ENCODE peak calls at places on chromosomes 13 and 19, in eight cellular contexts. One of them, this sample, is unnamed.

GRCh38 chr19:48596679-48597465 is 9.7 kb upstream of the SPACA4 start:
- DNase-seq in Jurkat, Clone E6-1: no peak
- DNase-seq in effector CD4-positive, alpha-beta T cell: peak
- DNase-seq in stimulated activated naive CD8-positive, alpha-beta T cell treated with anti-CD3 and anti-CD28 coated beads, Interleukin-15, Interleukin-2, amounts not matched to agents 100 U/mL and 50 U/mL, for 24 hours: peak
- DNase-seq in cardiac fibroblast: no peak
- DNase-seq in iPS DF 6.9: no peak
- DNase-seq in pulmonary artery endothelial cell: no peak
- DNase-seq in mucosa of gallbladder: no peak
- DNase-seq in this sample: no peak

GRCh38 chr13:99577934-99578917 is 77.0 kb downstream of the TM9SF2 start:
- DNase-seq in Jurkat, Clone E6-1: no peak
- DNase-seq in effector CD4-positive, alpha-beta T cell: no peak
- DNase-seq in stimulated activated naive CD8-positive, alpha-beta T cell treated with anti-CD3 and anti-CD28 coated beads, Interleukin-15, Interleukin-2, amounts not matched to agents 100 U/mL and 50 U/mL, for 24 hours: no peak
- DNase-seq in cardiac fibroblast: peak
- DNase-seq in iPS DF 6.9: no peak
- DNase-seq in pulmonary artery endothelial cell: no peak
- DNase-seq in mucosa of gallbladder: no peak
- DNase-seq in this sample: no peak

GRCh38 chr13:95553614-95554385 is 1.3 kb downstream of the CLDN10 start:
- DNase-seq in Jurkat, Clone E6-1: no peak
- DNase-seq in effector CD4-positive, alpha-beta T cell: no peak
- DNase-seq in stimulated activated naive CD8-positive, alpha-beta T cell treated with anti-CD3 and anti-CD28 coated beads, Interleukin-15, Interleukin-2, amounts not matched to agents 100 U/mL and 50 U/mL, for 24 hours: no peak
- DNase-seq in cardiac fibroblast: no peak
- DNase-seq in iPS DF 6.9: no peak
- DNase-seq in pulmonary artery endothelial cell: no peak
- DNase-seq in mucosa of gallbladder: no peak
- DNase-seq in this sample: no peak

GRCh38 chr19:48899781-48900476 is at the start of gene NUCB1:
- DNase-seq in Jurkat, Clone E6-1: peak
- DNase-seq in effector CD4-positive, alpha-beta T cell: peak
- DNase-seq in stimulated activated naive CD8-positive, alpha-beta T cell treated with anti-CD3 and anti-CD28 coated beads, Interleukin-15, Interleukin-2, amounts not matched to agents 100 U/mL and 50 U/mL, for 24 hours: peak
- DNase-seq in cardiac fibroblast: peak
- DNase-seq in iPS DF 6.9: peak
- DNase-seq in pulmonary artery endothelial cell: peak
- DNase-seq in mucosa of gallbladder: peak
- DNase-seq in this sample: peak

GRCh38 chr19:12015753-12016116 is 19.7 kb downstream of the ZNF433 start:
- DNase-seq in Jurkat, Clone E6-1: no peak
- DNase-seq in effector CD4-positive, alpha-beta T cell: no peak
- DNase-seq in stimulated activated naive CD8-positive, alpha-beta T cell treated with anti-CD3 and anti-CD28 coated beads, Interleukin-15, Interleukin-2, amounts not matched to agents 100 U/mL and 50 U/mL, for 24 hours: no peak
- DNase-seq in cardiac fibroblast: peak
- DNase-seq in iPS DF 6.9: no peak
- DNase-seq in pulmonary artery endothelial cell: no peak
- DNase-seq in mucosa of gallbladder: no peak
- DNase-seq in this sample: no peak

GRCh38 chr13:106796280-106797047 is 228.5 kb upstream of the ARGLU1 start:
- DNase-seq in Jurkat, Clone E6-1: no peak
- DNase-seq in effector CD4-positive, alpha-beta T cell: no peak
- DNase-seq in stimulated activated naive CD8-positive, alpha-beta T cell treated with anti-CD3 and anti-CD28 coated beads, Interleukin-15, Interleukin-2, amounts not matched to agents 100 U/mL and 50 U/mL, for 24 hours: no peak
- DNase-seq in cardiac fibroblast: no peak
- DNase-seq in iPS DF 6.9: peak
- DNase-seq in pulmonary artery endothelial cell: no peak
- DNase-seq in mucosa of gallbladder: no peak
- DNase-seq in this sample: no peak

GRCh38 chr13:47990920-47991466 is 10.1 kb downstream of the SUCLA2 start:
- DNase-seq in Jurkat, Clone E6-1: no peak
- DNase-seq in effector CD4-positive, alpha-beta T cell: no peak
- DNase-seq in stimulated activated naive CD8-positive, alpha-beta T cell treated with anti-CD3 and anti-CD28 coated beads, Interleukin-15, Interleukin-2, amounts not matched to agents 100 U/mL and 50 U/mL, for 24 hours: no peak
- DNase-seq in cardiac fibroblast: no peak
- DNase-seq in iPS DF 6.9: no peak
- DNase-seq in pulmonary artery endothelial cell: no peak
- DNase-seq in mucosa of gallbladder: no peak
- DNase-seq in this sample: no peak

GRCh38 chr13:89199138-89199537 is 1528.0 kb downstream of the SLITRK5 start:
- DNase-seq in Jurkat, Clone E6-1: no peak
- DNase-seq in effector CD4-positive, alpha-beta T cell: no peak
- DNase-seq in stimulated activated naive CD8-positive, alpha-beta T cell treated with anti-CD3 and anti-CD28 coated beads, Interleukin-15, Interleukin-2, amounts not matched to agents 100 U/mL and 50 U/mL, for 24 hours: no peak
- DNase-seq in cardiac fibroblast: no peak
- DNase-seq in iPS DF 6.9: no peak
- DNase-seq in pulmonary artery endothelial cell: no peak
- DNase-seq in mucosa of gallbladder: no peak
- DNase-seq in this sample: no peak

GRCh38 chr13:111530137-111530536 is 209.7 kb downstream of the TEX29 start:
- DNase-seq in Jurkat, Clone E6-1: no peak
- DNase-seq in effector CD4-positive, alpha-beta T cell: no peak
- DNase-seq in stimulated activated naive CD8-positive, alpha-beta T cell treated with anti-CD3 and anti-CD28 coated beads, Interleukin-15, Interleukin-2, amounts not matched to agents 100 U/mL and 50 U/mL, for 24 hours: no peak
- DNase-seq in cardiac fibroblast: no peak
- DNase-seq in iPS DF 6.9: no peak
- DNase-seq in pulmonary artery endothelial cell: no peak
- DNase-seq in mucosa of gallbladder: no peak
- DNase-seq in this sample: no peak

GRCh38 chr13:27960362-27961226 is 8.5 kb downstream of the CDX2 start:
- DNase-seq in Jurkat, Clone E6-1: no peak
- DNase-seq in effector CD4-positive, alpha-beta T cell: no peak
- DNase-seq in stimulated activated naive CD8-positive, alpha-beta T cell treated with anti-CD3 and anti-CD28 coated beads, Interleukin-15, Interleukin-2, amounts not matched to agents 100 U/mL and 50 U/mL, for 24 hours: peak
- DNase-seq in cardiac fibroblast: peak
- DNase-seq in iPS DF 6.9: no peak
- DNase-seq in pulmonary artery endothelial cell: no peak
- DNase-seq in mucosa of gallbladder: peak
- DNase-seq in this sample: peak

This sample was measured in DND-41.